ENCODE peak calls at places on chromosomes 2 and 18, in five cellular contexts. Y is right cardiac atrium; G is psoas muscle; N is adrenal gland; U is CD4-positive, alpha-beta memory T cell. D is an unnamed sample.

GRCh38 chr2:234686088-234686890 is 189.4 kb upstream of the ARL4C start:
- DNase-seq in Y (no peak), G (no peak), N (no peak), U (no peak), D (no peak)

GRCh38 chr2:50143822-50144575 is 887.9 kb downstream of the NRXN1 start:
- DNase-seq in Y (no peak), G (no peak), N (peak; percentile 17), U (no peak), D (no peak)

GRCh38 chr2:182682210-182682609 is 33.8 kb upstream of the DNAJC10 start:
- DNase-seq in Y (no peak), G (no peak), N (no peak), U (no peak), D (no peak)

GRCh38 chr2:68031546-68032160 is 31.2 kb downstream of the C1D start:
- DNase-seq in Y (no peak), G (no peak), N (no peak), U (peak; percentile 39), D (no peak)

GRCh38 chr18:10687161-10687925 is 161.5 kb downstream of the NAPG start:
- DNase-seq in Y (no peak), G (no peak), N (no peak), U (no peak), D (no peak)

GRCh38 chr2:144111443-144111842 is 408.5 kb downstream of the ZEB2 start:
- DNase-seq in Y (no peak), G (no peak), N (peak; percentile 52), U (no peak), D (no peak)

GRCh38 chr18:79765491-79766245 is 32.1 kb upstream of the KCNG2 start:
- DNase-seq in Y (no peak), G (no peak), N (no peak), U (no peak), D (no peak)

GRCh38 chr18:55385770-55386169 is 202.2 kb downstream of the TCF4 start:
- DNase-seq in Y (peak; percentile 54), G (no peak), N (no peak), U (no peak), D (no peak)

GRCh38 chr2:106165556-106165955 is 28.5 kb downstream of the UXS1 start:
- DNase-seq in Y (no peak), G (no peak), N (no peak), U (no peak), D (no peak)

GRCh38 chr18:9506046-9506792 is 30.9 kb downstream of the RALBP1 start:
- DNase-seq in Y (no peak), G (no peak), N (peak; percentile 22), U (no peak), D (peak; percentile 26)

GRCh38 chr2:45412754-45413379 is 198.2 kb downstream of the SRBD1 start:
- DNase-seq in Y (no peak), G (no peak), N (no peak), U (no peak), D (no peak)

GRCh38 chr2:233513953-233514655 is 52.5 kb downstream of the USP40 start:
- DNase-seq in Y (no peak), G (no peak), N (no peak), U (no peak), D (peak; percentile 52)

GRCh38 chr2:61179701-61180639 is 18.0 kb downstream of the C2orf74 start:
- DNase-seq in Y (peak; percentile 94), G (peak; percentile 62), N (peak; percentile 91), U (no peak), D (peak; percentile 87)

GRCh38 chr2:98004613-98005012 is 8.9 kb upstream of the TMEM131 start:
- DNase-seq in Y (no peak), G (no peak), N (no peak), U (no peak), D (no peak)

GRCh38 chr2:97712693-97713295 is 582 bp upstream of the ZAP70 start:
- DNase-seq in Y (no peak), G (no peak), N (no peak), U (no peak), D (peak; percentile 16)

GRCh38 chr18:69838620-69839411 is 108.9 kb downstream of the CD226 start:
- DNase-seq in Y (no peak), G (no peak), N (no peak), U (no peak), D (no peak)

GRCh38 chr2:202060218-202060617 is 12.8 kb upstream of the KIAA2012 start:
- DNase-seq in Y (no peak), G (no peak), N (no peak), U (no peak), D (no peak)

GRCh38 chr2:22817197-22817596 is 567.8 kb upstream of the KLHL29 start:
- DNase-seq in Y (no peak), G (peak; percentile 18), N (peak; percentile 18), U (no peak), D (no peak)

GRCh38 chr2:208142925-208143799 is 2.8 kb downstream of the CRYGB start:
- DNase-seq in Y (no peak), G (no peak), N (no peak), U (no peak), D (no peak)

GRCh38 chr2:105712981-105713596 is 31.6 kb upstream of the NCK2 start:
- DNase-seq in Y (no peak), G (no peak), N (no peak), U (no peak), D (no peak)

GRCh38 chr2:234674781-234675201 is 177.9 kb upstream of the ARL4C start:
- DNase-seq in Y (no peak), G (no peak), N (peak; percentile 53), U (no peak), D (no peak)

GRCh38 chr18:3625717-3626091 is 175.7 kb downstream of the TGIF1 start:
- DNase-seq in Y (no peak), G (no peak), N (no peak), U (no peak), D (no peak)

GRCh38 chr2:109736177-109736827 is 57.8 kb upstream of the RGPD5 start:
- DNase-seq in Y (no peak), G (peak; percentile 32), N (peak; percentile 50), U (no peak), D (peak; percentile 72)

GRCh38 chr18:22604390-22604985 is 186.8 kb upstream of the CTAGE1 start:
- DNase-seq in Y (peak; percentile 87), G (no peak), N (peak; percentile 86), U (no peak), D (peak; percentile 48)

DNA sequence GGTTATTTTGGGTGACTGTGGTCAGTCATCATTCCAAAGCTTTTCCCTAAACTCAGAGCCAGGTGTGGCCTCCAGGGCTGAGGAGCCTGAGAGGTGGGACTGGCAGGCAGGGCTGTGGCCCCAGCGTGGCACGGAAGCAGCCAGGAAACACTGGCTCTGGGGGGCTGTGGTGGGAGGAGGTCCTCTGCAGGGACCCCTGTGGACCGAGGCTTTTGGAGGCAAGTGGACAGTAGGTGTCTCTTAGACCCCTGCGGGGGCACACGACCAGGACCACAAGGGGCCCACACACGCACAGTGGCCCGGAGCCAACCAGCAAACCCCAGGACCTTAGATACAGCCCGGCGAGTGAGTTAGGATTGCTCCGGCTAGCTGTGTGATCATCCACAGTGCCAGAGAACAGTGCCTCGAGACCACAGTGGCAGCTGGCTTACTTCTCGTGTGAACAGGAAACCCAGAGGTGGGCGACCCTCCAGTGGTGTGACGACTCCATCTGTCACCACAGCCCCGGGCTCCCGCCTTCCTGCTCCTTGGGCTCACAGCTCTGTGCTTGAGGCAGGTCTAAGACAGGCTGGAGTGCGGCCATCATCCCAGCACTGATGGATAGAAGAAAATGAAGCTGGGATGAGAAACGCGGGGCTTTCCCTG is 1.6 kb upstream of the RTP5 start:
- DNase-seq in Y (peak; percentile 56), G (peak; percentile 18), N (no peak), U (peak; percentile 51), D (no peak)
- H3K4me1 ChIP-seq in Y (no peaks in the 10 kb centered on the region), G (no peaks in the 10 kb centered on the region), N (no peaks in the 10 kb centered on the region), U (peaks cover 80% of the 10 kb centered on the region), D (peaks cover 6% of the 10 kb centered on the region)

DNA sequence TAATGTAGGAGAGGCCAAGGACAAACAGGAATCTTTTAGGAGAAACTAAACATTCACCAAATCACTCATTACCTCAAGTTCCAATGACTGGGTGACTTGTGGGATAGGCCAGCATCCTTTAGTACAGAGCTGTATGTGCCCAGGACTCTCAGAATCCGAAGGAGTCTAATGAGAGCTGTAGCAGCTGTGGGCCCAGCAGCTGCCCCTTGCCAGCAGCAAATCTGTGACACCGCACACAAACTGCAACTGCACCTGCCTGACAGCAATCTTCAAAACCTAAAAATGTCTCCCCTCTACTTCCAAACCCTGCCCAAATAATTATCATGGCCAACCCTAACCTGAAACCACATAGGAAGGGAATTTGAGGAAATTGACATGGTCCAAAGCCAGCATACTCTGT is 44.5 kb upstream of the ACVR2A start:
- DNase-seq in Y (no peak), G (no peak), N (no peak), U (no peak), D (no peak)
- H3K27ac ChIP-seq in Y (no peak overlapping the region), G (no peak overlapping the region), N (no peak overlapping the region), U (no peak overlapping the region), D (no peak overlapping the region)

DNA sequence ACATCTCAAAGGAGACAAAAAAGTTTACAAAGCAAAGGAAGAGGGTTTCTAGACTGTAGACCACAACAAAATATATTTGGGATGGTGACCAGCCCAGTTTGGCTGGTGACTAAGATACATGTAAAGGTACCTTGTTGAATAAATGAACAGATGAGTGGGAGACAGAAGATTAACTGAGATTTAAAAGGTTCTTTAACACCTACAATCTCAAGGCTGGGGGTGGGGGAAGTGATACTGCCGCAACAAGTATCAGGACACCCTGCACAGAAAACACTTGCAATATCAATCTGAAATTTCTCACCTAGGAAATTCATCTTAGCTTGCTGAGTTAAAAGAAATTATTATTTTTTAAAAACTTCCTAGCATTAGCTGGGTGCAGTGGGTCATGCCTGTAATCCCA is 8.3 kb downstream of the RNF149 start:
- DNase-seq in Y (no peak), G (no peak), N (no peak), U (no peak), D (no peak)
- H3K4me1 ChIP-seq in Y (peaks cover 21% of the 10 kb centered on the region), G (peaks cover 78% of the 10 kb centered on the region), N (peaks cover 66% of the 10 kb centered on the region), U (peaks cover 96% of the 10 kb centered on the region), D (peaks cover 54% of the 10 kb centered on the region)

GRCh38 chr18:12013186-12013916 is 32.0 kb downstream of the IMPA2 start:
- DNase-seq in Y (no peak), G (no peak), N (no peak), U (no peak), D (peak; percentile 72)

GRCh38 chr18:12015697-12016062 is 34.4 kb downstream of the IMPA2 start:
- DNase-seq in Y (peak; percentile 85), G (peak; percentile 69), N (no peak), U (no peak), D (peak; percentile 93)

GRCh38 chr18:12014521-12014920 is 33.2 kb downstream of the IMPA2 start:
- DNase-seq in Y (no peak), G (no peak), N (no peak), U (no peak), D (no peak)

GRCh38 chr18:12014091-12014490 is 32.8 kb downstream of the IMPA2 start:
- DNase-seq in Y (no peak), G (no peak), N (no peak), U (no peak), D (no peak)

DNA sequence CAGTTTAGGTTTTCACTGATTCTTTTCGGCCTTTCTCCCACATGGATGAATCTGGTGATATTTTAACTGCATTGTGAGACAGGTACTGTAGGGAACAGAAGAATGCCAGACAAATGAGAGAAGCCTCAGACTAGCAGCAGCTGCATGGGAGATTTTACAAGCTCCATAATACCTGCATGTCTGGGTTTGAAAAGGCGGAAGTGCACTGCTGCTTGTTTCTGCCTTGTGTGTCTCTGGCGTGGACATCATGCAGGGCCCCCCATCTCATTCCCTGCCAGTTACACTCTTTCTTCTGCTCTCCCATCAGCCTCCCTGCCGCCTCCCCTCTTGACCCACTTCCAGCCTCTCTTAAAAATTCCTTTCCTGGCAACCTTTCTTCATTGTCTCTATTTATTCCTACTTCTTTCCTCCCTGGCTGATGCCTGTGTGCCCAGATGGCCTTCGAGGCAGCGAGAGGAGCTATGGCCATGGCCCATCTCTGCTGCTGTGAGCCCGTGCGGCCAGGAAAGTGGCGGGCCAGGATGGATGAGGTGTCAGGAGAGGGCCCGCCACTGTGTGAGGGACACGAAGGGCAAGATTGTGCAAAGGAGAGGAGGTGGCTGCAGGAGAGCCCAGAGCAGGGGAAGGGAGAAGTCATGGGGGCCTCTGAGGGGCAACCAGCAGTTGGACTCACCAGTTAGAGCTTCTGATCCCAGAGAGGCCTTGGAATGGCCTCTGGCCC is 33.8 kb downstream of the IMPA2 start:
- DNase-seq in Y (no peak), G (no peak), N (no peak), U (no peak), D (no peak)
- H3K27ac ChIP-seq in Y (peak overlapping the region; percentile 26), G (peak overlapping the region; percentile 67), N (no peak overlapping the region), U (no peak overlapping the region), D (peak overlapping the region; percentile 94)

D was measured in body of pancreas.